ENCODE peak calls at places on chromosomes 13 and 19, in seven cellular contexts. One of them, this sample, is unnamed.

GRCh38 chr13:31063734-31064133 is 98.0 kb downstream of the HSPH1 start:
- DNase-seq in adrenal gland: no peak
- DNase-seq in A549: no peak
- DNase-seq in prostate gland: no peak
- DNase-seq in stomach: no peak
- DNase-seq in spleen: no peak
- DNase-seq in IMR-90: no peak
- DNase-seq in this sample: no peak

GRCh38 chr13:25741796-25742195 is 310.0 kb downstream of the SHISA2 start:
- DNase-seq in adrenal gland: no peak
- DNase-seq in A549: no peak
- DNase-seq in prostate gland: no peak
- DNase-seq in stomach: no peak
- DNase-seq in spleen: no peak
- DNase-seq in IMR-90: no peak
- DNase-seq in this sample: no peak

GRCh38 chr13:31431722-31432137 is 232.0 kb downstream of the B3GLCT start:
- DNase-seq in adrenal gland: peak
- DNase-seq in A549: peak
- DNase-seq in prostate gland: peak
- DNase-seq in stomach: peak
- DNase-seq in spleen: no peak
- DNase-seq in IMR-90: peak
- DNase-seq in this sample: peak

GRCh38 chr19:34269489-34269888 is 15.1 kb downstream of the GARRE1 start:
- DNase-seq in adrenal gland: no peak
- DNase-seq in A549: no peak
- DNase-seq in prostate gland: no peak
- DNase-seq in stomach: no peak
- DNase-seq in spleen: no peak
- DNase-seq in IMR-90: no peak
- DNase-seq in this sample: no peak

GRCh38 chr13:94811753-94812152 is 99.4 kb upstream of the SOX21 start:
- DNase-seq in adrenal gland: no peak
- DNase-seq in A549: no peak
- DNase-seq in prostate gland: no peak
- DNase-seq in stomach: no peak
- DNase-seq in spleen: no peak
- DNase-seq in IMR-90: no peak
- DNase-seq in this sample: no peak

GRCh38 chr13:74452881-74453280 is 318.7 kb upstream of the KLF12 start:
- DNase-seq in adrenal gland: no peak
- DNase-seq in A549: no peak
- DNase-seq in prostate gland: no peak
- DNase-seq in stomach: no peak
- DNase-seq in spleen: no peak
- DNase-seq in IMR-90: no peak
- DNase-seq in this sample: no peak

GRCh38 chr19:33191501-33191900 is 2.6 kb upstream of the LRP3 start:
- DNase-seq in adrenal gland: no peak
- DNase-seq in A549: no peak
- DNase-seq in prostate gland: no peak
- DNase-seq in stomach: no peak
- DNase-seq in spleen: peak
- DNase-seq in IMR-90: no peak
- DNase-seq in this sample: no peak

GRCh38 chr19:40811478-40812341 is 12.7 kb downstream of the EGLN2 start:
- DNase-seq in adrenal gland: no peak
- DNase-seq in A549: no peak
- DNase-seq in prostate gland: no peak
- DNase-seq in stomach: no peak
- DNase-seq in spleen: peak
- DNase-seq in IMR-90: no peak
- DNase-seq in this sample: no peak

GRCh38 chr19:15450528-15450890 is 753 bp upstream of the WIZ start:
- DNase-seq in adrenal gland: no peak
- DNase-seq in A549: no peak
- DNase-seq in prostate gland: no peak
- DNase-seq in stomach: no peak
- DNase-seq in spleen: no peak
- DNase-seq in IMR-90: no peak
- DNase-seq in this sample: no peak

GRCh38 chr13:75908137-75908536 is 272.0 kb downstream of the LMO7 start:
- DNase-seq in adrenal gland: no peak
- DNase-seq in A549: no peak
- DNase-seq in prostate gland: no peak
- DNase-seq in stomach: no peak
- DNase-seq in spleen: no peak
- DNase-seq in IMR-90: no peak
- DNase-seq in this sample: no peak

GRCh38 chr19:33186835-33187540 is 7.1 kb upstream of the LRP3 start:
- DNase-seq in adrenal gland: no peak
- DNase-seq in A549: no peak
- DNase-seq in prostate gland: no peak
- DNase-seq in stomach: no peak
- DNase-seq in spleen: peak
- DNase-seq in IMR-90: no peak
- DNase-seq in this sample: no peak

GRCh38 chr13:48302920-48303330 is 626 bp upstream of the RB1 start:
- DNase-seq in adrenal gland: no peak
- DNase-seq in A549: no peak
- DNase-seq in prostate gland: no peak
- DNase-seq in stomach: no peak
- DNase-seq in spleen: no peak
- DNase-seq in IMR-90: peak
- DNase-seq in this sample: no peak

GRCh38 chr13:99237981-99238662 is 20.1 kb downstream of the GPR18 start:
- DNase-seq in adrenal gland: peak
- DNase-seq in A549: no peak
- DNase-seq in prostate gland: no peak
- DNase-seq in stomach: no peak
- DNase-seq in spleen: no peak
- DNase-seq in IMR-90: no peak
- DNase-seq in this sample: no peak

GRCh38 chr13:70188567-70188966 is 80.3 kb upstream of the KLHL1 start:
- DNase-seq in adrenal gland: no peak
- DNase-seq in A549: no peak
- DNase-seq in prostate gland: no peak
- DNase-seq in stomach: no peak
- DNase-seq in spleen: no peak
- DNase-seq in IMR-90: no peak
- DNase-seq in this sample: no peak

GRCh38 chr19:48319647-48320537 is 5.5 kb upstream of the EMP3 start:
- DNase-seq in adrenal gland: peak
- DNase-seq in A549: peak
- DNase-seq in prostate gland: peak
- DNase-seq in stomach: peak
- DNase-seq in spleen: peak
- DNase-seq in IMR-90: peak
- DNase-seq in this sample: no peak

GRCh38 chr19:15123900-15124299 is 16.7 kb downstream of the SYDE1 start:
- DNase-seq in adrenal gland: peak
- DNase-seq in A549: no peak
- DNase-seq in prostate gland: peak
- DNase-seq in stomach: peak
- DNase-seq in spleen: no peak
- DNase-seq in IMR-90: no peak
- DNase-seq in this sample: no peak

DNA sequence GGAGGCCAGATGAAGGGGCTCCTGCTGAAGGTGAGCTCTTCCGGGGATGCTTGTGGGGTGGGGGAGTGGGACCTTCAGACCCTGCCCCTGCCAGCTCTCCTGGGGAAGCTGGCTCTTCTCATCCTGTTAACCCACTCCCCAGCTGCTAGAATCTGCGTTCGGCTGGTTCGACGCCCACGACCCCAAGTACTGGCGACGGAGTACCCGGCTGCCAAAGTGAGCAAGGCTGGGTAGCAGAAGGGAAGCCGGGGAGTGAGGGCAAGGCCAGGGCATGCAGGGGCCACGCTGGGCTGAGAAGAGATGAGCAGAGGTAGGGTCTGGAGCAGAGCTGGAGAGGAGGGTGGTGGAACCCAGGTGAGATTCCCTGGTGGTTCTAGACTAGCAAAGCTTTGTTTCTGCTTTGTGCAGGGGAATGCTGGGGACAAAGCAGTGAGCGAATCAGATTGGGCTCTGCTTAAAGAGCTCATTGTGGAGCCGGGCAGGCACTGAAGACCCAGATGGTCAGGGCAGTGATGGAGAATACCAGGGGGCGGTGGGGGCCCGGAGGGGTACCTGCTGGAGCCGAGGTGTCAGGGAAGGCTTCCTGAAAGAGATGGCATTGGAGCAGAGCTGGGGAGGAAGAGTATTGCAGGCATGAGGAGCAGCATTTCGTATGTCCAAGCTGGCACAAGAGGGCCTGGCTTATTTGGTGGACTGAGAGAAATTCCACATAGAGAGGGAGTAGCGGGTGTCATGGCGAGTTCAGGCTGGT is 10.3 kb downstream of the KMT2B start:
- DNase-seq in adrenal gland: no peak
- DNase-seq in A549: no peak
- DNase-seq in prostate gland: no peak
- DNase-seq in stomach: no peak
- DNase-seq in spleen: no peak
- DNase-seq in IMR-90: no peak
- DNase-seq in this sample: no peak
- TF ChIP-seq POLR2A in adrenal gland: no peak
- TF ChIP-seq POLR2A in A549: no peak
- TF ChIP-seq POLR2A in prostate gland: no peak
- TF ChIP-seq POLR2A in stomach: no peak
- TF ChIP-seq POLR2A in spleen: no peak
- TF ChIP-seq POLR2A in IMR-90: no peak
- TF ChIP-seq POLR2A in this sample: no peak

DNA sequence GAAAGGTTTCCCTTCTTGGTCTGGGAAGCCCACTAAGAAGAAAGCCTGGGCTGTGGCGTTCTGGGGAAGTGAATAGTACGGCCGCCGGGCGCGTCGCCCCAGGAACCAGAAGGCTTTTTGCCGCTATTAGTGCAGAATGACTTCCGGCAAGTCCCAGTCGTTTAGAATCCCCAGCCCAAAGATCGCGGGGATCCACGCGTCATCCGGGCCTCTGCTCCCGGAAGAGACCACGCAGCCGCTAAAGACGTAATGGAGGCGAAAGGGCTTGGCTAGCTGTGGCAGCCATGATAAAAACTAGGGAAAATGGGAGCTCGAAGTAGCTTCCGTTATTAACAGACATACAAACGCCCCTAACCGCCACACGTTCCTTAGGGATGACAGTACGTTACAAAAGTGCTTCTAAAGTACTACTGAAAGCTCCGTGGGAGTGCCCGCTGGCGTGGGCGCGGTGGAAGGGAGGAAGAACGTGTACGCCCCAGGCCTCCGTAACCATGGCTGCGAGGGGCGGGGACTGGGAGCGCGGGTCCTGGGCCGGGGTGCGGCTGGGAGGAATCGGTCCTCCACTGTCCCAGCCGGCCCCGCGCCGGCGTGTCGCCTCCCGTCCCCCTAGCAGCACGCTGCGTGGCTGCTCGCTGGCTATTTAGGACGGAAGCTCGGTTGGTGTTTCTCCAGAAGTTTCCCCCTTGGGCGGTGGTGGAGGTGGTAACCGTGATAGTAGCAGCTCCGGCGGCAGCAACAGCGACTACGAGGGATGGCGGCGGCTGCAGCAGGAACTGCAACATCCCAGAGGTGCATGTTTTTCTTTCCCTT is at the start of gene SUGT1:
- DNase-seq in adrenal gland: peak
- DNase-seq in A549: peak
- DNase-seq in prostate gland: peak
- DNase-seq in stomach: peak
- DNase-seq in spleen: peak
- DNase-seq in IMR-90: peak
- DNase-seq in this sample: peak
- TF ChIP-seq POLR2A in adrenal gland: peak
- TF ChIP-seq POLR2A in A549: peak
- TF ChIP-seq POLR2A in prostate gland: peak
- TF ChIP-seq POLR2A in stomach: no peak
- TF ChIP-seq POLR2A in spleen: no peak
- TF ChIP-seq POLR2A in IMR-90: peak
- TF ChIP-seq POLR2A in this sample: peak

DNA sequence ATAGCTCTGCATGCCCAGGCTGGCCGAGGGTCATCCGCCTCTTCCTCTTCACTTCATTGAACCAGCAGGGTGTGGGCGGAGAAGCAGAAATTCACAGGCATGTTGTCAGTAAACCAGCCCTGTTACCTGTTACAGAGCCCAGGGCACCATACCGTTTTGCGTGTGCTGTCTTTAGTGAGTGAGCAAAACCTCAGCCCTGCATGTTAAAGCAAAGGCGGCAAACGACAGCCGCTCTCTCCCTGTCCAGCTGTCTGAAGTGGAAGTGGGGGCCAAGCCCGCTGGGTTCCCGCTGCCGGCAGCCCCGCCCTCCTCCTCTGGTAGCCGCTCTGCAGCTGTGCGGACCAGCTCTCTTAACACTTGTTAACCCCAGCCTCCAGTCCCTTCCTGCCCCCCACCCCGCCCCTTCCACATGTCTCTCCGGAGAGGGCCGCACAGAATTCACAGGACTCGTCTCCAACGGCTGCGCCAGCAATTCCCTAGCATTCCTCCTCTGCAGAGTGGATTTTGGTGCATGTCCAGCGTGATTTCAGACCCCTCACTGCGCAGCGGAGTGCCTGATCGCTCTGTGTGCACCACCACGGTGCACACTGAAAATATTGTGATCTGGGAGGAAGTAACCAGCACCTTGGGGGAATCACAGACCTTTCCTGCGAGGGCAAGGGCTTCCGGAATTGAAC is 12.7 kb downstream of the KLHL26 start:
- DNase-seq in adrenal gland: no peak
- DNase-seq in A549: no peak
- DNase-seq in prostate gland: no peak
- DNase-seq in stomach: no peak
- DNase-seq in spleen: peak
- DNase-seq in IMR-90: peak
- DNase-seq in this sample: no peak
- TF ChIP-seq POLR2A in adrenal gland: no peak
- TF ChIP-seq POLR2A in A549: no peak
- TF ChIP-seq POLR2A in prostate gland: no peak
- TF ChIP-seq POLR2A in stomach: no peak
- TF ChIP-seq POLR2A in spleen: no peak
- TF ChIP-seq POLR2A in IMR-90: peak
- TF ChIP-seq POLR2A in this sample: no peak

GRCh38 chr13:27171830-27172494 is 351 bp upstream of the USP12 start:
- DNase-seq in adrenal gland: peak
- DNase-seq in A549: peak
- DNase-seq in prostate gland: peak
- DNase-seq in stomach: peak
- DNase-seq in spleen: peak
- DNase-seq in IMR-90: peak
- DNase-seq in this sample: peak

GRCh38 chr13:27168870-27169525 is 2.6 kb downstream of the USP12 start:
- DNase-seq in adrenal gland: no peak
- DNase-seq in A549: no peak
- DNase-seq in prostate gland: peak
- DNase-seq in stomach: no peak
- DNase-seq in spleen: no peak
- DNase-seq in IMR-90: peak
- DNase-seq in this sample: no peak

GRCh38 chr13:27171244-27171829 is at the start of gene USP12:
- DNase-seq in adrenal gland: no peak
- DNase-seq in A549: no peak
- DNase-seq in prostate gland: peak
- DNase-seq in stomach: no peak
- DNase-seq in spleen: no peak
- DNase-seq in IMR-90: peak
- DNase-seq in this sample: peak

GRCh38 chr13:27170221-27170520 is 1.4 kb downstream of the USP12 start:
- DNase-seq in adrenal gland: no peak
- DNase-seq in A549: no peak
- DNase-seq in prostate gland: no peak
- DNase-seq in stomach: no peak
- DNase-seq in spleen: no peak
- DNase-seq in IMR-90: peak
- DNase-seq in this sample: peak

GRCh38 chr13:27170521-27171243 is 929 bp downstream of the USP12 start:
- DNase-seq in adrenal gland: peak
- DNase-seq in A549: peak
- DNase-seq in prostate gland: peak
- DNase-seq in stomach: peak
- DNase-seq in spleen: peak
- DNase-seq in IMR-90: no peak
- DNase-seq in this sample: peak
- TF ChIP-seq POLR2A in adrenal gland: no peak
- TF ChIP-seq POLR2A in A549: no peak
- TF ChIP-seq POLR2A in prostate gland: no peak
- TF ChIP-seq POLR2A in stomach: no peak
- TF ChIP-seq POLR2A in spleen: no peak
- TF ChIP-seq POLR2A in IMR-90: peak
- TF ChIP-seq POLR2A in this sample: no peak